ENCODE peak calls at places on chromosomes 12 and 14, in four cellular contexts. Z is CD14-positive monocyte, J is WTC11, W is NCI-H774. B is an unnamed sample.

GRCh38 chr14:59882957-59883356 is 12.4 kb upstream of the RTN1 start:
- DNase-seq in Z (no peak), J (no peak), W (no peak), B (peak; percentile 21)

GRCh38 chr12:124909831-124910560 is 4.5 kb downstream of the UBC start:
- DNase-seq in Z (no peak), J (no peak), W (no peak), B (no peak)

GRCh38 chr14:54528973-54529372 is 19.3 kb downstream of the CGRRF1 start:
- DNase-seq in Z (no peak), J (no peak), W (no peak), B (no peak)

GRCh38 chr12:7450667-7451066 is 6.7 kb upstream of the CD163L1 start:
- DNase-seq in Z (no peak), J (no peak), W (no peak), B (no peak)

GRCh38 chr12:457676-458075 is 2.1 kb upstream of the B4GALNT3 start:
- DNase-seq in Z (no peak), J (no peak), W (no peak), B (no peak)

GRCh38 chr14:35140718-35141581 is 18.6 kb downstream of the PRORP start:
- DNase-seq in Z (no peak), J (no peak), W (peak; percentile 17), B (peak; percentile 54)

GRCh38 chr14:65252471-65253255 is 150.3 kb upstream of the MAX start:
- DNase-seq in Z (no peak), J (no peak), W (no peak), B (no peak)

GRCh38 chr12:82793882-82794281 is 107.2 kb downstream of the TMTC2 start:
- DNase-seq in Z (no peak), J (peak; percentile 23), W (no peak), B (no peak)

GRCh38 chr14:36301159-36301558 is 19.3 kb downstream of the MBIP start:
- DNase-seq in Z (no peak), J (no peak), W (no peak), B (no peak)

GRCh38 chr14:75479770-75480600 is 42.3 kb upstream of the BATF start:
- DNase-seq in Z (no peak), J (peak; percentile 25), W (no peak), B (no peak)

GRCh38 chr12:87848248-87848868 is 180.8 kb downstream of the C12orf50 start:
- DNase-seq in Z (no peak), J (no peak), W (peak; percentile 44), B (peak; percentile 85)

GRCh38 chr12:93318720-93319522 is 58.8 kb upstream of the NUDT4 start:
- DNase-seq in Z (no peak), J (no peak), W (peak; percentile 81), B (peak; percentile 82)

GRCh38 chr12:113061061-113061694 is 4.6 kb downstream of the DTX1 start:
- DNase-seq in Z (no peak), J (no peak), W (peak; percentile 6), B (no peak)

B was measured in OCI-M1.